ENCODE peak calls at places on chromosomes 7 and 10, in seven cellular contexts. L is B cell; P is esophagus muscularis mucosa; K is central memory CD4-positive, alpha-beta T cell; H is NCI-H1436; M is HEK293T; D is NCI-H1417. T is an unnamed sample.

GRCh38 chr10:131260031-131260430 is 51.5 kb downstream of the TCERG1L start:
- DNase-seq in P (no peak), D (no peak), L (no peak), M (no peak), K (no peak), H (no peak), T (no peak)

GRCh38 chr7:103937680-103938079 is 51.8 kb downstream of the RELN start:
- DNase-seq in H (no peak), P (no peak), K (no peak), M (no peak), L (no peak), D (no peak), T (no peak)

GRCh38 chr7:138000081-138000701 is 1.7 kb downstream of the CREB3L2 start:
- DNase-seq in P (no peak), K (no peak), D (peak; percentile 63), H (no peak), M (peak; percentile 46), L (no peak), T (peak; percentile 58)

GRCh38 chr7:157292770-157293412 is 43.9 kb upstream of the DNAJB6 start:
- DNase-seq in H (no peak), K (no peak), M (no peak), P (no peak), D (no peak), L (no peak), T (no peak)

GRCh38 chr7:50331564-50332208 is 27.2 kb downstream of the IKZF1 start:
- DNase-seq in P (no peak), H (no peak), K (peak; percentile 75), M (no peak), L (no peak), D (no peak), T (peak; percentile 80)

GRCh38 chr7:95324396-95324795 is at the start of gene PON1:
- DNase-seq in P (no peak), K (no peak), M (no peak), H (no peak), L (peak; percentile 16), D (no peak), T (no peak)

GRCh38 chr10:52212062-52212461 is 102.0 kb upstream of the DKK1 start:
- DNase-seq in H (no peak), P (no peak), D (no peak), M (no peak), L (no peak), K (no peak), T (no peak)

GRCh38 chr10:31656820-31657470 is 271.7 kb downstream of the ARHGAP12 start:
- DNase-seq in M (no peak), L (no peak), H (no peak), P (no peak), K (no peak), D (no peak), T (no peak)

GRCh38 chr10:81876253-81876731 is 1.3 kb downstream of the NRG3 start:
- DNase-seq in H (no peak), D (no peak), P (no peak), K (no peak), M (no peak), L (peak; percentile 18), T (no peak)

GRCh38 chr10:112565434-112566053 is 118.5 kb downstream of the VTI1A start:
- DNase-seq in K (no peak), H (peak; percentile 80), P (no peak), L (no peak), M (peak; percentile 60), D (peak; percentile 37), T (peak; percentile 2)

GRCh38 chr10:12921163-12921562 is 80.3 kb downstream of the CCDC3 start:
- DNase-seq in D (no peak), H (no peak), K (no peak), P (peak; percentile 86), L (no peak), M (no peak), T (no peak)

GRCh38 chr7:142400042-142400441 is 142.2 kb upstream of the PRSS58 start:
- DNase-seq in L (no peak), H (no peak), K (no peak), P (no peak), D (no peak), M (no peak), T (no peak)

GRCh38 chr7:151051108-151051507 is 2.8 kb downstream of the ASIC3 start:
- DNase-seq in P (no peak), L (peak; percentile 62), H (no peak), M (no peak), D (no peak), K (peak; percentile 59), T (no peak)

GRCh38 chr10:50392426-50392825 is 141.1 kb upstream of the ASAH2 start:
- DNase-seq in D (no peak), M (no peak), H (no peak), K (no peak), L (no peak), P (no peak), T (no peak)

GRCh38 chr7:38682602-38683001 is 51.4 kb upstream of the AMPH start:
- DNase-seq in D (no peak), P (no peak), H (no peak), M (no peak), L (no peak), K (no peak), T (no peak)

GRCh38 chr7:27111753-27112277 is 9.3 kb upstream of the HOXA2 start:
- DNase-seq in H (no peak), K (no peak), D (no peak), M (no peak), P (no peak), L (no peak), T (no peak)

GRCh38 chr10:32437334-32437733 is 8.6 kb upstream of the CCDC7 start:
- DNase-seq in L (no peak), D (no peak), K (no peak), P (no peak), M (no peak), H (no peak), T (no peak)

GRCh38 chr10:109966961-109967738 is 40.6 kb upstream of the ADD3 start:
- DNase-seq in L (no peak), D (no peak), K (no peak), P (no peak), M (no peak), H (no peak), T (no peak)

GRCh38 chr10:89295597-89295996 is 6.2 kb upstream of the IFIT2 start:
- DNase-seq in K (no peak), H (no peak), M (no peak), P (no peak), L (no peak), D (no peak), T (no peak)

GRCh38 chr10:77111611-77112550 is 525.7 kb downstream of the KCNMA1 start:
- DNase-seq in K (no peak), P (peak; percentile 90), H (peak; percentile 32), D (peak; percentile 33), L (peak; percentile 40), M (peak; percentile 69), T (peak; percentile 20)

GRCh38 chr7:46201966-46202365 is 280.9 kb upstream of the IGFBP3 start:
- DNase-seq in H (no peak), K (no peak), M (no peak), L (no peak), D (no peak), P (no peak), T (no peak)

GRCh38 chr10:9786576-9786975 is 1231.1 kb upstream of the CELF2 start:
- DNase-seq in K (no peak), H (no peak), L (no peak), M (no peak), P (no peak), D (no peak), T (no peak)

GRCh38 chr10:132538031-132538789 is 623 bp downstream of the INPP5A start:
- DNase-seq in D (no peak), K (peak; percentile 12), L (no peak), P (no peak), H (no peak), M (peak; percentile 40), T (no peak)

GRCh38 chr7:157684157-157684595 is 347.4 kb downstream of the DNAJB6 start:
- DNase-seq in P (no peak), H (no peak), L (no peak), K (no peak), D (no peak), M (no peak), T (no peak)

GRCh38 chr7:118836933-118837332 is 612.4 kb downstream of the ANKRD7 start:
- DNase-seq in M (no peak), H (no peak), L (no peak), D (no peak), K (no peak), P (no peak), T (no peak)

GRCh38 chr7:45885264-45885882 is 2.9 kb upstream of the IGFBP1 start:
- DNase-seq in M (no peak), K (no peak), D (no peak), L (no peak), H (no peak), P (peak; percentile 83), T (no peak)

GRCh38 chr7:151686016-151686766 is 166.5 kb upstream of the RHEB start:
- DNase-seq in K (no peak), P (no peak), M (no peak), L (no peak), D (no peak), H (no peak), T (no peak)

T was measured in DMS79 treated with DMSO at 0.1 percent for 48 hours.